ENCODE peak calls at places on chromosomes 16 and 17, in five cellular contexts. E is stimulated activated naive CD4-positive, alpha-beta T cell; I is NCI-H1105 treated with DMSO at 0.1 percent for 48 hours; O is bronchial epithelial cell; Q is progenitor cell of endocrine pancreas. M is an unnamed sample.

GRCh38 chr17:55564077-55564476 is 52.8 kb upstream of the SMIM36 start:
- DNase-seq in Q (no peak), O (no peak), E (no peak), I (no peak), M (no peak)

GRCh38 chr16:89047331-89048086 is 46.1 kb upstream of the ACSF3 start:
- DNase-seq in E (no peak), Q (no peak), I (no peak), O (no peak), M (no peak)

GRCh38 chr17:18966831-18967624 is 15.1 kb downstream of the SLC5A10 start:
- DNase-seq in E (no peak), O (no peak), Q (no peak), I (peak), M (no peak)

GRCh38 chr16:17343028-17343427 is 127.7 kb downstream of the XYLT1 start:
- DNase-seq in O (no peak), E (peak), I (no peak), Q (no peak), M (no peak)

GRCh38 chr17:1347681-1348318 is 52.2 kb downstream of the YWHAE start:
- DNase-seq in E (no peak), I (no peak), Q (no peak), O (no peak), M (no peak)

GRCh38 chr17:48576479-48577309 is 1.5 kb downstream of the HOXB4 start:
- DNase-seq in O (no peak), E (no peak), I (no peak), Q (no peak), M (no peak)

GRCh38 chr16:46690281-46691178 is 1.1 kb downstream of the ORC6 start:
- DNase-seq in E (no peak), I (no peak), Q (no peak), O (no peak), M (no peak)

GRCh38 chr16:29805232-29806095 is 865 bp upstream of the MAZ start:
- DNase-seq in E (peak), I (peak), Q (peak), O (peak), M (peak)

GRCh38 chr16:50972899-50973298 is 178.2 kb downstream of the SALL1 start:
- DNase-seq in E (no peak), O (no peak), Q (no peak), I (no peak), M (no peak)

GRCh38 chr17:58416937-58417299 is 416 bp downstream of the RNF43 start:
- DNase-seq in E (no peak), I (no peak), O (no peak), Q (no peak), M (no peak)

GRCh38 chr16:67109407-67110135 is at the start of gene PHAF1:
- DNase-seq in I (peak), E (peak), Q (peak), O (peak), M (peak)

M was measured in foreskin keratinocyte.